ENCODE peak calls at places on chromosomes 6 and 20, in six cellular contexts. J is GM23338, Q is transverse colon, V is tibial artery, F is heart left ventricle, X is fibroblast of lung. Y is an unnamed sample.

GRCh38 chr20:57435498-57436222 is 44.5 kb downstream of the RBM38 start:
- DNase-seq in J (peak), Q (peak), V (peak), F (peak), X (peak), Y (no peak)

GRCh38 chr20:46683939-46684750 is 5.1 kb downstream of the TP53RK start:
- DNase-seq in J (peak), Q (no peak), V (peak), F (peak), X (peak), Y (peak)

GRCh38 chr6:90284236-90284744 is 12.4 kb downstream of the BACH2 start:
- DNase-seq in J (peak), Q (no peak), V (no peak), F (no peak), X (peak), Y (peak)

GRCh38 chr6:75856902-75857301 is 107.9 kb downstream of the MYO6 start:
- DNase-seq in J (no peak), Q (no peak), V (no peak), F (no peak), X (no peak), Y (no peak)

GRCh38 chr6:26304213-26305096 is 60.5 kb upstream of the BTN3A2 start:
- DNase-seq in J (peak), Q (peak), V (no peak), F (peak), X (peak), Y (peak)

GRCh38 chr6:150596439-150596838 is 3.2 kb upstream of the PLEKHG1 start:
- DNase-seq in J (no peak), Q (peak), V (no peak), F (no peak), X (no peak), Y (no peak)

GRCh38 chr6:15892369-15892768 is 229.5 kb upstream of the DTNBP1 start:
- DNase-seq in J (no peak), Q (no peak), V (no peak), F (no peak), X (no peak), Y (no peak)

GRCh38 chr20:36951198-36951976 is at the start of gene SAMHD1:
- DNase-seq in J (peak), Q (peak), V (peak), F (peak), X (peak), Y (peak)

GRCh38 chr6:93176070-93176469 is 243.3 kb downstream of the EPHA7 start:
- DNase-seq in J (peak), Q (no peak), V (no peak), F (no peak), X (no peak), Y (no peak)

GRCh38 chr6:18412644-18413043 is 25.5 kb downstream of the RNF144B start:
- DNase-seq in J (no peak), Q (no peak), V (no peak), F (no peak), X (peak), Y (no peak)

GRCh38 chr6:1468126-1468525 is 78.8 kb downstream of the FOXF2 start:
- DNase-seq in J (peak), Q (no peak), V (no peak), F (no peak), X (no peak), Y (no peak)

GRCh38 chr6:159578629-159579028 is 114.4 kb downstream of the SOD2 start:
- DNase-seq in J (no peak), Q (no peak), V (no peak), F (no peak), X (peak), Y (no peak)

GRCh38 chr6:111973897-111974639 is 79.8 kb upstream of the CCN6 start:
- DNase-seq in J (no peak), Q (no peak), V (no peak), F (no peak), X (peak), Y (peak)

GRCh38 chr20:51306521-51307358 is 235.8 kb downstream of the NFATC2 start:
- DNase-seq in J (peak), Q (peak), V (peak), F (peak), X (peak), Y (peak)

GRCh38 chr20:23583526-23583925 is 15.2 kb upstream of the CST9L start:
- DNase-seq in J (peak), Q (no peak), V (no peak), F (no peak), X (no peak), Y (no peak)

GRCh38 chr6:134880487-134881190 is 69.3 kb downstream of the ALDH8A1 start:
- DNase-seq in J (no peak), Q (no peak), V (no peak), F (no peak), X (no peak), Y (peak)

GRCh38 chr20:46803446-46804020 is 91.1 kb upstream of the EYA2 start:
- DNase-seq in J (no peak), Q (no peak), V (no peak), F (no peak), X (no peak), Y (no peak)

GRCh38 chr20:33282991-33283555 is at the start of gene BPIFB1:
- DNase-seq in J (no peak), Q (no peak), V (no peak), F (no peak), X (no peak), Y (no peak)

GRCh38 chr6:99019341-99019740 is 71.6 kb upstream of the FBXL4 start:
- DNase-seq in J (no peak), Q (no peak), V (no peak), F (no peak), X (peak), Y (no peak)

GRCh38 chr20:64068381-64069208 is 5.6 kb downstream of the TCEA2 start:
- DNase-seq in J (no peak), Q (no peak), V (no peak), F (no peak), X (no peak), Y (no peak)

GRCh38 chr6:112222111-112222726 is 32.1 kb downstream of the LAMA4 start:
- DNase-seq in J (no peak), Q (no peak), V (no peak), F (no peak), X (peak), Y (peak)

GRCh38 chr6:65182681-65183080 is 524.3 kb downstream of the EYS start:
- DNase-seq in J (no peak), Q (no peak), V (no peak), F (no peak), X (peak), Y (no peak)

GRCh38 chr6:41073968-41074691 is 1.4 kb downstream of the NFYA start:
- DNase-seq in J (peak), Q (no peak), V (no peak), F (no peak), X (peak), Y (no peak)

GRCh38 chr6:12608016-12608860 is 108.3 kb upstream of the PHACTR1 start:
- DNase-seq in J (no peak), Q (no peak), V (no peak), F (no peak), X (peak), Y (peak)

DNA sequence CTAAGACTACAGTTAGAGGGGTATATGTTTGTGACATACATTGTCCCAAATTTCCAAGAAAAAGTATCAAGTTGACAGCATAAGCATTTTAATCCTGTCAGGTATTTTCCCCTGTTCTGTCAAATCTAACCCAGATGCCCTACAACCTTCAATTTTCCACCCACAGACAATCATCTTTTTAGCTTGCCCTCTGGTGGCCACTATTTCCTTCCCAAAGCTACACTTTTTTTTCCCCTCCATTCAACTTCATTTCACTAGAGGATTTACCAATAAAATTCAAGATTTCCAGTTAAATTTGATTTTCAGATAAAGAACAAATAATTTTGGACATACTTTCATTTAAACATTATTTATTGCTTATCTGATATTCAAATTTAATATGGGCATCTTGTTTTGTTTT is 286.6 kb downstream of the TENT5A start:
- DNase-seq in J (peak), Q (no peak), V (no peak), F (no peak), X (peak), Y (peak)
- TF ChIP-seq CTCF in J (peak), Q (peak), V (peak), F (peak), X (peak), Y (peak)

GRCh38 chr6:168057836-168058235 is 21.2 kb downstream of the FRMD1 start:
- DNase-seq in J (no peak), Q (peak), V (no peak), F (no peak), X (no peak), Y (no peak)

GRCh38 chr6:168061269-168062210 is 17.5 kb downstream of the FRMD1 start:
- DNase-seq in J (no peak), Q (peak), V (no peak), F (no peak), X (no peak), Y (no peak)

GRCh38 chr6:168058691-168059551 is 20.1 kb downstream of the FRMD1 start:
- DNase-seq in J (peak), Q (no peak), V (no peak), F (no peak), X (no peak), Y (no peak)

GRCh38 chr6:168062346-168063289 is 16.4 kb downstream of the FRMD1 start:
- DNase-seq in J (no peak), Q (no peak), V (no peak), F (no peak), X (no peak), Y (no peak)

DNA sequence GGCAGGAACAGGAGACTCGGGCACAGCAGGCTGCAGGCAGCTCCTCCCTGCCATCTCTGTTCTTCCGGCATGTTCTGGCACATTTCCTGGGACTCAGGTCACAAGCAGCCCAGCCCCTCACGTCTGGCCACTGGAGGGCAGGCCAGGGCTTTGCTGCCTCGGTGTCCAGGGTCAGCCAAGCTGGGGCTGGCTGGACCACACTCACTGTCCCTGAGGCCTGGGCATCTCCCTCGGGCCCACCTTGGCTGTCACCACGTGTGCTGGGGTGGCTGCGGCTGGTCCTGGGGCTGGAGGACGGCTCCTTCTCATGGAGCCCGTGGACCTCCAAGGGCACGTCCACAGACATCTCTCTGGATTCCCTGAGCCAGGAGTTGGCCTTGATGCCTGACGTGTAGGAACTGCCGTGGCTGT is 18.5 kb downstream of the FRMD1 start:
- DNase-seq in J (peak), Q (peak), V (peak), F (peak), X (peak), Y (peak)
- TF ChIP-seq CTCF in J (peak), Q (peak), V (peak), F (peak), X (peak), Y (peak)

GRCh38 chr6:50654155-50654554 is 59.2 kb upstream of the TFAP2D start:
- DNase-seq in J (no peak), Q (no peak), V (no peak), F (no peak), X (no peak), Y (no peak)

GRCh38 chr6:50657513-50657912 is 55.8 kb upstream of the TFAP2D start:
- DNase-seq in J (no peak), Q (no peak), V (no peak), F (no peak), X (no peak), Y (no peak)

GRCh38 chr6:50658561-50658960 is 54.8 kb upstream of the TFAP2D start:
- DNase-seq in J (no peak), Q (no peak), V (no peak), F (no peak), X (no peak), Y (no peak)

GRCh38 chr6:50653253-50653652 is 60.1 kb upstream of the TFAP2D start:
- DNase-seq in J (peak), Q (no peak), V (no peak), F (no peak), X (no peak), Y (no peak)

DNA sequence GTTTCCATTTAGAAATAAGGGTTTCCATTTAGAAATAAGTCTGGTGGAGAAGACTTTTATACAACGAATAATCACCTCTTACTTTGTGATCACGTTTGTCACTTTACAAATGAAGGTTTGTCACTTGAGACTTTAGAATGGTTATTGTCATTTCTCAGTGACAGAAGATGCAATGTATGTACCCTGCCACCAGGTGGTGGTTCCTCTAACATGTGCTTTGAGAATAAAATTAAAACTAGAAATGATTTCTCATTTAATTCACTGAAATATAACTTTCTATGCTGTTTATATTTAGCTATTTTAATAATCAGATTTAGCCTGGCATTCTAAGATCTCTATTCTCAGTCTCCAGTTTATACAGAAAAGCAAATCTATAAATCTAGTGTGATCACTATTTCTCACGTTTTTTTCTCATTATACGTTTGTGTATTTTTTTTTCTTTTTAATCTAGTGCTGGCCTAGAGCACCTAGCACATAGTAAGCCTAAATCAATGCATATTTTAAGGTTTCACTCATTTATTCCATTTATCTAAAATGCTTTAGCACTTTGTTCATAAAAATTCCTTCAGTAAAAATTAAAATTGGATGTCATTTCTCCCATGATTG is 57.4 kb upstream of the TFAP2D start:
- DNase-seq in J (peak), Q (no peak), V (no peak), F (no peak), X (no peak), Y (no peak)
- TF ChIP-seq CTCF in J (peak), Q (peak), V (peak), F (peak), X (no peak), Y (peak)

DNA sequence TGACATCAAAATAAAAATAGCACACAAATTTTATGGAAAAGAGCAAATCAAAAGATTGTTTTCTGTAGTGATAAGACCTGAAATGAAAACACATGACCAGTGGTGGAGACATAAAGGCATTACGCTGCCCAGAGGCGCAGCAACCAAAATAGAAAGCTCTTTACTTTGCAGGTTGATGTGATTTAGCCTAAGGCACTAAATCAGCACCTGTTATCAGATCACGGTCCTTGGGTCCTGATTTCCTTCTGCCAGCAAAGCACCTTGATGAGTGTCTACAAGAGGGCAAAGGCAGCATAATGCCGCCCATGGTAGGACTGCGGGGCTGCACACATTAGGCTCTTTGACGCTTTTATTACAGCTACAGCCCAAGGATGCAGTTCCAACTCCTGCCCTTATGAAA is 19.3 kb upstream of the RAMACL start:
- DNase-seq in J (no peak), Q (no peak), V (no peak), F (no peak), X (no peak), Y (no peak)
- TF ChIP-seq CTCF in J (no peak), Q (no peak), V (no peak), F (no peak), X (no peak), Y (no peak)

GRCh38 chr20:39676857-39677351 is 714.8 kb downstream of the DHX35 start:
- DNase-seq in J (peak), Q (peak), V (no peak), F (no peak), X (peak), Y (no peak)
- TF ChIP-seq CTCF in J (peak), Q (peak), V (no peak), F (no peak), X (peak), Y (no peak)